ENCODE peak calls at places on chromosomes 3 and 15, in six cellular contexts. A, U, X, K, Q and I are unnamed samples.

GRCh38 chr3:45929042-45929679 is 14.1 kb upstream of the CXCR6 start:
- DNase-seq in A (peak; percentile 24), U (no peak), X (peak; percentile 61), K (peak; percentile 41), Q (peak; percentile 59), I (no peak)

GRCh38 chr3:97504463-97504862 is 260.1 kb upstream of the ARL6 start:
- DNase-seq in A (no peak), U (no peak), X (no peak), K (no peak), Q (no peak), I (no peak)

GRCh38 chr15:69973102-69973714 is 124.5 kb downstream of the TLE3 start:
- DNase-seq in A (no peak), U (no peak), X (no peak), K (no peak), Q (peak; percentile 50), I (no peak)

GRCh38 chr3:188584958-188585689 is 431.2 kb downstream of the LPP start:
- DNase-seq in A (peak; percentile 57), U (no peak), X (no peak), K (no peak), Q (no peak), I (no peak)

GRCh38 chr3:16474920-16475319 is 38.6 kb downstream of the RFTN1 start:
- DNase-seq in A (no peak), U (no peak), X (no peak), K (no peak), Q (no peak), I (no peak)

GRCh38 chr15:79160211-79160610 is 69.6 kb upstream of the RASGRF1 start:
- DNase-seq in A (no peak), U (no peak), X (no peak), K (no peak), Q (no peak), I (no peak)

GRCh38 chr15:31312220-31312619 is 14.4 kb upstream of the KLF13 start:
- DNase-seq in A (no peak), U (no peak), X (no peak), K (no peak), Q (no peak), I (no peak)

GRCh38 chr15:55710286-55710685 is 32.7 kb downstream of the PRTG start:
- DNase-seq in A (peak; percentile 15), U (no peak), X (no peak), K (no peak), Q (no peak), I (no peak)

GRCh38 chr3:127336086-127336485 is 48.2 kb upstream of the PRR20G start:
- DNase-seq in A (no peak), U (no peak), X (no peak), K (no peak), Q (no peak), I (no peak)

GRCh38 chr3:182837855-182838454 is 44.7 kb downstream of the ATP11B start:
- DNase-seq in A (peak; percentile 39), U (no peak), X (no peak), K (no peak), Q (no peak), I (no peak)

DNA sequence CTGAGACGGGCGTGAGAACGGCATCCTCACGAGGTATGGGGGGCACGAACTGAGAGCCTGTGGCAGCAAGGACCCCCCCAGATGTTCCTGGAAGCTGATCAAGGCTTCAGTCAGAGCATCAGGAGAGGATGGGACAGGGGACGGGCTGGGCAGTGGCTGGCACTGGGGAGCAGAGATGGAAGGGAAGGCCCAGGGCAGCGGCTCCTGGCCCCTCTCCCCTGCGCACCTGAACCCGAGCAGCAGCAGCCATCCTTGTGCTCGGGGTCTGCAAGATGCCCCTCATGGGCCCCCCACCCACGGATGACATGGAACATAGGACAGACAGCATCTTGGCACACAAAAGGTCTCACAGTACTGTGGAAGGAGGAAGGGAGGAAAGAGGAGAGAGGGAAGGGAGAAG is 51.3 kb downstream of the DHX30 start:
- DNase-seq in A (no peak), U (no peak), X (no peak), K (no peak), Q (no peak), I (no peak)
- H3K36me3 ChIP-seq in A (peaks cover 20% of the 10 kb centered on the region), U (peaks cover 3% of the 10 kb centered on the region), X (peaks cover 91% of the 10 kb centered on the region), K (peaks cover 92% of the 10 kb centered on the region), Q (peaks cover 63% of the 10 kb centered on the region), I (peaks cover 36% of the 10 kb centered on the region)

GRCh38 chr15:99692825-99693224 is 40.4 kb downstream of the LYSMD4 start:
- DNase-seq in A (no peak), U (no peak), X (no peak), K (no peak), Q (no peak), I (no peak)
- H3K36me3 ChIP-seq in A (peaks cover 16% of the 10 kb centered on the region), U (peaks cover 7% of the 10 kb centered on the region), X (peaks cover 92% of the 10 kb centered on the region), K (peaks cover 66% of the 10 kb centered on the region), Q (peaks cover 10% of the 10 kb centered on the region), I (no peaks in the 10 kb centered on the region)

DNA sequence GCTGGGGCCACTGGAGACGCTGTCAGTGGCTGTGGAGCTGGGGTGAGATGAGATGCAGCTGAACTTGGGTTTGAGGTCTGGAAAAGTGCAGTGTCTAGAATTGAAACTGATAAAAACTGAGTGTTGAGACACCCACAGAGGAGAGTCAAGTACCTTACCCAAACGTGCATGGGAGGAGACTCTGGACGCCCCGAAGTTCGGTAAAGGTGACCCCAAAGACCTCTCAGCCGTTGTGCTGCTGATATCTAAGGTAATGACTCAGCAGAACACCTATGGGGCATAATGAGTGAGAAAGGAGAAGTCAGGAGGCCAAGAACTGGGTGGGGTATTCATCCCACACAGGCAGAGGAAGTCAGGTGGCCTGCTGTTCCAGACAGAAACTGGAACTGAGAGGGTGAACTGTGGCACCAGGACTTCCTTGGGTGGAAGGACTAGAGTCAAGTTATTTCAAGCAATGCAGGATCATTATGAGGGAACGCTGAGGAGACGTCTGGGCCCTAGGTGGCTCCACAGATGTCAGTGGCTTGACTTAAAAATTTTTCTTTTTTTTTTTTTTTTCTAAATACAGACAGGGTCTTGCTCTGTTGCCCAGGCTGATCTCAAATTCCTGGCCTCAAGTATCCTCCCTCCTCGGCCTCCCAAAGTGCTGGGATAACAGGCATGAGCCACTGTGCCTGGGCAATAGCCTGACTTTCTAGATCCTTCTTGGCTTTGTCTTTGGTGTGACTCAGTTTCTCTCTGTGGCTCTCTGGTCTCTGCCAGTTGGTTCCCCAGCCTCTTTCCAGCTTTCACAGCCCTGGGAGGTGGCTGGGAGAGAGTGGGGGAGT is 67.6 kb upstream of the GCNT3 start:
- DNase-seq in A (no peak), U (no peak), X (no peak), K (no peak), Q (no peak), I (no peak)
- H3K36me3 ChIP-seq in A (no peaks in the 10 kb centered on the region), U (no peaks in the 10 kb centered on the region), X (no peaks in the 10 kb centered on the region), K (no peaks in the 10 kb centered on the region), Q (no peaks in the 10 kb centered on the region), I (no peaks in the 10 kb centered on the region)

GRCh38 chr3:37751537-37751936 is 110.1 kb upstream of the CTDSPL start:
- DNase-seq in A (no peak), U (no peak), X (no peak), K (no peak), Q (no peak), I (no peak)

GRCh38 chr3:37751016-37751415 is 110.7 kb upstream of the CTDSPL start:
- DNase-seq in A (no peak), U (no peak), X (no peak), K (no peak), Q (no peak), I (no peak)

GRCh38 chr3:37751967-37752660 is 109.6 kb upstream of the CTDSPL start:
- DNase-seq in A (no peak), U (no peak), X (no peak), K (no peak), Q (no peak), I (no peak)

GRCh38 chr3:37752661-37753055 is 109.0 kb upstream of the CTDSPL start:
- DNase-seq in A (no peak), U (no peak), X (no peak), K (no peak), Q (no peak), I (no peak)

GRCh38 chr3:37753428-37753827 is 108.3 kb upstream of the CTDSPL start:
- DNase-seq in A (no peak), U (no peak), X (no peak), K (no peak), Q (no peak), I (no peak)
- H3K36me3 ChIP-seq in A (no peaks in the 10 kb centered on the region), U (peaks cover 3% of the 10 kb centered on the region), X (peaks cover 80% of the 10 kb centered on the region), K (peaks cover 10% of the 10 kb centered on the region), Q (no peaks in the 10 kb centered on the region), I (no peaks in the 10 kb centered on the region)

DNA sequence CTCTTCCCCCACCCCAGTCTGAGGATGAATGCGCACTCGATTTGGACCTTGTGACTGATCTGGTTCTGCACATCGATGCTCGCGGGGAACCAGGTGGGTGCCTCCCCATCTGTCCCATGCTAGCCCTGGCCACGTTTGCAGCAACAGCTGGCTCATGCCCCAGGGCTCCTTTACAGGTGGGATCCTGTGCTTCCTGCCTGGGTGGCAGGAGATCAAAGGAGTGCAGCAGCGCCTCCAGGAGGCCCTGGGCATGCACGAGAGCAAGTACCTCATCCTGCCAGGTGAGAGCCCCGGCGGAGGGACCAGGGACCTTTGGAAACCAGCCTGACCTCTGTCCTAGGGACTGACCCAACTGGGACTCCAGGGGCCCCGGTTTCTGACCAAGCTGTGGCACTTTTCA is 44.3 kb downstream of the DHX30 start:
- DNase-seq in A (no peak), U (no peak), X (no peak), K (no peak), Q (no peak), I (no peak)
- H3K36me3 ChIP-seq in A (peaks cover 28% of the 10 kb centered on the region), U (peaks cover 17% of the 10 kb centered on the region), X (peaks cover 95% of the 10 kb centered on the region), K (peaks cover 100% of the 10 kb centered on the region), Q (peaks cover 89% of the 10 kb centered on the region), I (peaks cover 72% of the 10 kb centered on the region)